ENCODE peak calls at places on chromosomes 7 and 10, in eight cellular contexts. One of them, this sample, is unnamed.

GRCh38 chr10:48253970-48254657 is 20.4 kb downstream of the FRMPD2 start:
- DNase-seq in adrenal gland: no peak
- DNase-seq in CD8-positive, alpha-beta T cell: no peak
- DNase-seq in breast epithelium: peak; percentile 43
- DNase-seq in lower lobe of right lung: no peak
- DNase-seq in prostate gland: no peak
- DNase-seq in CD8-positive, alpha-beta memory T cell: no peak
- DNase-seq in heart left ventricle: no peak
- DNase-seq in this sample: no peak

GRCh38 chr7:51040777-51041176 is 258.1 kb upstream of the GRB10 start:
- DNase-seq in adrenal gland: no peak
- DNase-seq in CD8-positive, alpha-beta T cell: no peak
- DNase-seq in breast epithelium: no peak
- DNase-seq in lower lobe of right lung: no peak
- DNase-seq in prostate gland: no peak
- DNase-seq in CD8-positive, alpha-beta memory T cell: no peak
- DNase-seq in heart left ventricle: no peak
- DNase-seq in this sample: no peak

GRCh38 chr10:93268021-93268420 is 194.3 kb downstream of the CYP26A1 start:
- DNase-seq in adrenal gland: no peak
- DNase-seq in CD8-positive, alpha-beta T cell: no peak
- DNase-seq in breast epithelium: no peak
- DNase-seq in lower lobe of right lung: no peak
- DNase-seq in prostate gland: no peak
- DNase-seq in CD8-positive, alpha-beta memory T cell: no peak
- DNase-seq in heart left ventricle: no peak
- DNase-seq in this sample: no peak

GRCh38 chr10:34821587-34822585 is 6.8 kb upstream of the PARD3 start:
- DNase-seq in adrenal gland: no peak
- DNase-seq in CD8-positive, alpha-beta T cell: no peak
- DNase-seq in breast epithelium: no peak
- DNase-seq in lower lobe of right lung: no peak
- DNase-seq in prostate gland: no peak
- DNase-seq in CD8-positive, alpha-beta memory T cell: no peak
- DNase-seq in heart left ventricle: no peak
- DNase-seq in this sample: no peak

GRCh38 chr10:43377393-43377883 is 6.0 kb downstream of the FXYD4 start:
- DNase-seq in adrenal gland: no peak
- DNase-seq in CD8-positive, alpha-beta T cell: no peak
- DNase-seq in breast epithelium: no peak
- DNase-seq in lower lobe of right lung: peak; percentile 61
- DNase-seq in prostate gland: no peak
- DNase-seq in CD8-positive, alpha-beta memory T cell: no peak
- DNase-seq in heart left ventricle: no peak
- DNase-seq in this sample: no peak

GRCh38 chr7:107167483-107168232 is 1.1 kb upstream of the HBP1 start:
- DNase-seq in adrenal gland: peak; percentile 82
- DNase-seq in CD8-positive, alpha-beta T cell: no peak
- DNase-seq in breast epithelium: no peak
- DNase-seq in lower lobe of right lung: peak; percentile 74
- DNase-seq in prostate gland: peak; percentile 69
- DNase-seq in CD8-positive, alpha-beta memory T cell: peak; percentile 63
- DNase-seq in heart left ventricle: peak; percentile 29
- DNase-seq in this sample: no peak

GRCh38 chr7:155862516-155863257 is 50.4 kb upstream of the SHH start:
- DNase-seq in adrenal gland: no peak
- DNase-seq in CD8-positive, alpha-beta T cell: peak; percentile 8
- DNase-seq in breast epithelium: peak; percentile 6
- DNase-seq in lower lobe of right lung: no peak
- DNase-seq in prostate gland: no peak
- DNase-seq in CD8-positive, alpha-beta memory T cell: no peak
- DNase-seq in heart left ventricle: no peak
- DNase-seq in this sample: no peak

GRCh38 chr7:71323726-71324125 is 191.8 kb downstream of the GALNT17 start:
- DNase-seq in adrenal gland: no peak
- DNase-seq in CD8-positive, alpha-beta T cell: no peak
- DNase-seq in breast epithelium: no peak
- DNase-seq in lower lobe of right lung: no peak
- DNase-seq in prostate gland: no peak
- DNase-seq in CD8-positive, alpha-beta memory T cell: no peak
- DNase-seq in heart left ventricle: no peak
- DNase-seq in this sample: no peak

GRCh38 chr10:130194991-130195645 is 58.9 kb downstream of the GLRX3 start:
- DNase-seq in adrenal gland: no peak
- DNase-seq in CD8-positive, alpha-beta T cell: no peak
- DNase-seq in breast epithelium: no peak
- DNase-seq in lower lobe of right lung: no peak
- DNase-seq in prostate gland: no peak
- DNase-seq in CD8-positive, alpha-beta memory T cell: no peak
- DNase-seq in heart left ventricle: no peak
- DNase-seq in this sample: no peak

GRCh38 chr10:78044179-78044578 is 10.5 kb downstream of the RPS24 start:
- DNase-seq in adrenal gland: no peak
- DNase-seq in CD8-positive, alpha-beta T cell: no peak
- DNase-seq in breast epithelium: no peak
- DNase-seq in lower lobe of right lung: no peak
- DNase-seq in prostate gland: no peak
- DNase-seq in CD8-positive, alpha-beta memory T cell: no peak
- DNase-seq in heart left ventricle: no peak
- DNase-seq in this sample: no peak
- H3K27ac ChIP-seq in adrenal gland: no peak overlapping the region
- H3K27ac ChIP-seq in CD8-positive, alpha-beta T cell: no peak overlapping the region
- H3K27ac ChIP-seq in breast epithelium: no peak overlapping the region
- H3K27ac ChIP-seq in lower lobe of right lung: no peak overlapping the region
- H3K27ac ChIP-seq in prostate gland: no peak overlapping the region
- H3K27ac ChIP-seq in CD8-positive, alpha-beta memory T cell: no peak overlapping the region
- H3K27ac ChIP-seq in heart left ventricle: no peak overlapping the region
- H3K27ac ChIP-seq in this sample: no peak overlapping the region

DNA sequence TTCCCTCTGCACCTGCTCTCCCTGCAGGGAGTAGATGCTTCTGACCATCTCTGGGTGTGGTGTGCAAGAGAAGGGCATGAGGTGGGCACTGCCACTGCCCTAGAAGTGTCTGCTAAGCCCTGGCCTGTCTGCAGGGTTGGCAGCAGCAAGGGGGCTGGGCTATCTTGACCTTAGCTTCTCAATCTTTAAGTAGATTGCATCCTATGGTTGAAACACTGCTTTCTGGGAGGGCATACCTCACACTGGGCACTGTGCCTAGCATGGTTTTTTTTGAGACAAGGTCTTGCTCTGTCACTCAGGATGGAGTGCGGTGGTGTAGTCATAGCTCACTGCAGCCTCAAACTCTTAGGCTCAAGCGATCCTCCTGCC is 54.9 kb downstream of the CLIP2 start:
- DNase-seq in adrenal gland: peak; percentile 32
- DNase-seq in CD8-positive, alpha-beta T cell: no peak
- DNase-seq in breast epithelium: no peak
- DNase-seq in lower lobe of right lung: no peak
- DNase-seq in prostate gland: no peak
- DNase-seq in CD8-positive, alpha-beta memory T cell: no peak
- DNase-seq in heart left ventricle: no peak
- DNase-seq in this sample: no peak
- H3K9me3 ChIP-seq in adrenal gland: no peaks in the 10 kb centered on the region
- H3K9me3 ChIP-seq in CD8-positive, alpha-beta T cell: no peaks in the 10 kb centered on the region
- H3K9me3 ChIP-seq in breast epithelium: no peaks in the 10 kb centered on the region
- H3K9me3 ChIP-seq in lower lobe of right lung: no peaks in the 10 kb centered on the region
- H3K9me3 ChIP-seq in prostate gland: no peaks in the 10 kb centered on the region
- H3K9me3 ChIP-seq in CD8-positive, alpha-beta memory T cell: no peaks in the 10 kb centered on the region
- H3K9me3 ChIP-seq in heart left ventricle: no peaks in the 10 kb centered on the region
- H3K9me3 ChIP-seq in this sample: no peaks in the 10 kb centered on the region

DNA sequence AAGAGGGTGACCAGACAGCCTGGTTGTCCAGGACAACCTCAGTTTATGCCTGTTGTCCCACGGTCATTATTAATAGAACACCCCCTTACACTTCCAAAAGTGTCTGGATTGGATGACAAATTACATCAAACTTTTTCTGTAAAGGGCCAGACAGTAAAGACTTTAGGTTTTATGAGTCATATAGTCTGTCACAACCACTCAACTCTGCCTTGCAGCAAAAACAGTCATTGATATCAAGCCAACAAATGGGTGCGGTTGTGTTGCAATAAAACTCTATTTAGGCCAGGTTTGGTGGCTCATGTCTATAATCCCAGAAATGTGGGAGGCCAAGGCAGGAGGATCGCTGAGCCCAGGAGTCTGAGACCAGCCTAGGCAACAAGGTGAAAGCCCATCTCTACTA is 66.7 kb upstream of the ATP6V0A4 start:
- DNase-seq in adrenal gland: no peak
- DNase-seq in CD8-positive, alpha-beta T cell: no peak
- DNase-seq in breast epithelium: no peak
- DNase-seq in lower lobe of right lung: no peak
- DNase-seq in prostate gland: no peak
- DNase-seq in CD8-positive, alpha-beta memory T cell: no peak
- DNase-seq in heart left ventricle: no peak
- DNase-seq in this sample: no peak
- H3K27ac ChIP-seq in adrenal gland: no peak overlapping the region
- H3K27ac ChIP-seq in CD8-positive, alpha-beta T cell: no peak overlapping the region
- H3K27ac ChIP-seq in breast epithelium: no peak overlapping the region
- H3K27ac ChIP-seq in lower lobe of right lung: no peak overlapping the region
- H3K27ac ChIP-seq in prostate gland: no peak overlapping the region
- H3K27ac ChIP-seq in CD8-positive, alpha-beta memory T cell: no peak overlapping the region
- H3K27ac ChIP-seq in heart left ventricle: no peak overlapping the region
- H3K27ac ChIP-seq in this sample: no peak overlapping the region

GRCh38 chr10:37289833-37290464 is 164.6 kb downstream of the ANKRD30A start:
- DNase-seq in adrenal gland: no peak
- DNase-seq in CD8-positive, alpha-beta T cell: no peak
- DNase-seq in breast epithelium: no peak
- DNase-seq in lower lobe of right lung: no peak
- DNase-seq in prostate gland: no peak
- DNase-seq in CD8-positive, alpha-beta memory T cell: no peak
- DNase-seq in heart left ventricle: no peak
- DNase-seq in this sample: no peak
- H3K9me3 ChIP-seq in adrenal gland: no peaks in the 10 kb centered on the region
- H3K9me3 ChIP-seq in CD8-positive, alpha-beta T cell: no peaks in the 10 kb centered on the region
- H3K9me3 ChIP-seq in breast epithelium: peaks cover 11% of the 10 kb centered on the region
- H3K9me3 ChIP-seq in lower lobe of right lung: peaks cover 4% of the 10 kb centered on the region
- H3K9me3 ChIP-seq in prostate gland: no peaks in the 10 kb centered on the region
- H3K9me3 ChIP-seq in CD8-positive, alpha-beta memory T cell: no peaks in the 10 kb centered on the region
- H3K9me3 ChIP-seq in heart left ventricle: peaks cover 6% of the 10 kb centered on the region
- H3K9me3 ChIP-seq in this sample: no peaks in the 10 kb centered on the region

GRCh38 chr10:80156216-80156615 is 23.7 kb downstream of the PLAC9 start:
- DNase-seq in adrenal gland: no peak
- DNase-seq in CD8-positive, alpha-beta T cell: no peak
- DNase-seq in breast epithelium: no peak
- DNase-seq in lower lobe of right lung: no peak
- DNase-seq in prostate gland: no peak
- DNase-seq in CD8-positive, alpha-beta memory T cell: no peak
- DNase-seq in heart left ventricle: no peak
- DNase-seq in this sample: no peak

GRCh38 chr10:80158598-80159127 is 26.1 kb downstream of the PLAC9 start:
- DNase-seq in adrenal gland: peak; percentile 86
- DNase-seq in CD8-positive, alpha-beta T cell: no peak
- DNase-seq in breast epithelium: peak; percentile 72
- DNase-seq in lower lobe of right lung: peak; percentile 75
- DNase-seq in prostate gland: peak; percentile 79
- DNase-seq in CD8-positive, alpha-beta memory T cell: no peak
- DNase-seq in heart left ventricle: peak; percentile 92
- DNase-seq in this sample: peak; percentile 33

GRCh38 chr10:80158126-80158525 is 25.6 kb downstream of the PLAC9 start:
- DNase-seq in adrenal gland: no peak
- DNase-seq in CD8-positive, alpha-beta T cell: no peak
- DNase-seq in breast epithelium: no peak
- DNase-seq in lower lobe of right lung: no peak
- DNase-seq in prostate gland: no peak
- DNase-seq in CD8-positive, alpha-beta memory T cell: no peak
- DNase-seq in heart left ventricle: no peak
- DNase-seq in this sample: no peak

GRCh38 chr10:80159166-80159888 is 26.8 kb downstream of the PLAC9 start:
- DNase-seq in adrenal gland: no peak
- DNase-seq in CD8-positive, alpha-beta T cell: no peak
- DNase-seq in breast epithelium: no peak
- DNase-seq in lower lobe of right lung: no peak
- DNase-seq in prostate gland: no peak
- DNase-seq in CD8-positive, alpha-beta memory T cell: no peak
- DNase-seq in heart left ventricle: no peak
- DNase-seq in this sample: no peak

GRCh38 chr10:80157561-80157960 is 25.0 kb downstream of the PLAC9 start:
- DNase-seq in adrenal gland: no peak
- DNase-seq in CD8-positive, alpha-beta T cell: no peak
- DNase-seq in breast epithelium: no peak
- DNase-seq in lower lobe of right lung: no peak
- DNase-seq in prostate gland: no peak
- DNase-seq in CD8-positive, alpha-beta memory T cell: no peak
- DNase-seq in heart left ventricle: no peak
- DNase-seq in this sample: no peak
- H3K27ac ChIP-seq in adrenal gland: peak overlapping the region; percentile 89
- H3K27ac ChIP-seq in CD8-positive, alpha-beta T cell: no peak overlapping the region
- H3K27ac ChIP-seq in breast epithelium: peak overlapping the region; percentile 95
- H3K27ac ChIP-seq in lower lobe of right lung: no peak overlapping the region
- H3K27ac ChIP-seq in prostate gland: peak overlapping the region; percentile 56
- H3K27ac ChIP-seq in CD8-positive, alpha-beta memory T cell: no peak overlapping the region
- H3K27ac ChIP-seq in heart left ventricle: peak overlapping the region; percentile 85
- H3K27ac ChIP-seq in this sample: peak overlapping the region; percentile 88

GRCh38 chr10:128475686-128476410 is 349.6 kb upstream of the MKI67 start:
- DNase-seq in adrenal gland: no peak
- DNase-seq in CD8-positive, alpha-beta T cell: no peak
- DNase-seq in breast epithelium: peak; percentile 34
- DNase-seq in lower lobe of right lung: no peak
- DNase-seq in prostate gland: no peak
- DNase-seq in CD8-positive, alpha-beta memory T cell: no peak
- DNase-seq in heart left ventricle: no peak
- DNase-seq in this sample: no peak
- H3K9me3 ChIP-seq in adrenal gland: no peaks in the 10 kb centered on the region
- H3K9me3 ChIP-seq in CD8-positive, alpha-beta T cell: no peaks in the 10 kb centered on the region
- H3K9me3 ChIP-seq in breast epithelium: peaks cover 3% of the 10 kb centered on the region
- H3K9me3 ChIP-seq in lower lobe of right lung: no peaks in the 10 kb centered on the region
- H3K9me3 ChIP-seq in prostate gland: no peaks in the 10 kb centered on the region
- H3K9me3 ChIP-seq in CD8-positive, alpha-beta memory T cell: no peaks in the 10 kb centered on the region
- H3K9me3 ChIP-seq in heart left ventricle: no peaks in the 10 kb centered on the region
- H3K9me3 ChIP-seq in this sample: no peaks in the 10 kb centered on the region

DNA sequence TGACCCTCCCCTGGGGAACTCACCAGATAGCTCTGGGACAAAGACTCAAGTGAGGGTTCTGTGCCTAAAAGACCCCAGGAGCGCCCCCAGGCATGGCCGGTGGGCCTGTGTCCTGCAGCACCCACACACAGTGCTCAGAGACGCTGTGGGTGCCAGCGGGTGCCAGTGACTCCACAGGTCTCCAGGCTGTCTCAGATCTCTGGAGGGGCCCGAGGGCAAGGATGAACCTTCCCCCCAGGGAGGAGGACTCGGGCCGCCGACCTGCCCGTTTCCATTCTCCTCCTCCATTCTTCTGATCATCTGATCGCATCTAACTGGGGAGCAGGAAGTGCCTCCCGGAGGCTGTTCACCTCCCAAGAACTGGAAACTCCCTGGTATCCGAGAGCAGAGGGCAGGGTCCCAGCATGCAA is 980 bp downstream of the ADAM8 start:
- DNase-seq in adrenal gland: no peak
- DNase-seq in CD8-positive, alpha-beta T cell: peak; percentile 59
- DNase-seq in breast epithelium: no peak
- DNase-seq in lower lobe of right lung: no peak
- DNase-seq in prostate gland: no peak
- DNase-seq in CD8-positive, alpha-beta memory T cell: no peak
- DNase-seq in heart left ventricle: no peak
- DNase-seq in this sample: no peak
- H3K27ac ChIP-seq in adrenal gland: no peak overlapping the region
- H3K27ac ChIP-seq in CD8-positive, alpha-beta T cell: peak overlapping the region; percentile 73
- H3K27ac ChIP-seq in breast epithelium: no peak overlapping the region
- H3K27ac ChIP-seq in lower lobe of right lung: peak overlapping the region; percentile 81
- H3K27ac ChIP-seq in prostate gland: no peak overlapping the region
- H3K27ac ChIP-seq in CD8-positive, alpha-beta memory T cell: peak overlapping the region; percentile 93
- H3K27ac ChIP-seq in heart left ventricle: peak overlapping the region; percentile 79
- H3K27ac ChIP-seq in this sample: peak overlapping the region; percentile 50